ENCODE peak calls at places on chromosomes 3 and 15, in ten cellular contexts. J, R, W, G, D, X, U, F, Y and N are unnamed samples.
A peak's percentile ranks its signal among the peaks of the same experiment; 100 is the strongest.

GRCh38 chr3:17023006-17023664 is 138.4 kb downstream of the PLCL2 start:
- DNase-seq in J (no peak), R (no peak), W (no peak), G (no peak), D (no peak), X (no peak), U (no peak), F (no peak), Y (no peak), N (no peak)

GRCh38 chr3:16665282-16665741 is 60.1 kb upstream of the DAZL start:
- DNase-seq in J (no peak), R (no peak), W (no peak), G (no peak), D (peak; percentile 43), X (peak; percentile 14), U (no peak), F (no peak), Y (peak; percentile 64), N (no peak)

GRCh38 chr15:69704229-69704628 is 251.6 kb downstream of the RPLP1 start:
- DNase-seq in J (no peak), R (no peak), W (no peak), G (no peak), D (no peak), X (no peak), U (no peak), F (no peak), Y (no peak), N (no peak)

GRCh38 chr3:23314981-23315805 is 112.1 kb downstream of the UBE2E2 start:
- DNase-seq in J (no peak), R (no peak), W (no peak), G (no peak), D (no peak), X (peak; percentile 59), U (no peak), F (no peak), Y (no peak), N (no peak)

GRCh38 chr3:67524046-67524445 is 130.4 kb downstream of the SUCLG2 start:
- DNase-seq in J (no peak), R (no peak), W (no peak), G (no peak), D (no peak), X (no peak), U (no peak), F (no peak), Y (no peak), N (no peak)

GRCh38 chr3:194632983-194633348 is 253 bp downstream of the TMEM44 start:
- DNase-seq in J (no peak), R (peak; percentile 9), W (no peak), G (peak; percentile 18), D (no peak), X (no peak), U (no peak), F (no peak), Y (peak; percentile 33), N (peak; percentile 33)

GRCh38 chr3:72380711-72381508 is 467.3 kb downstream of the SHQ1 start:
- DNase-seq in J (no peak), R (peak; percentile 35), W (no peak), G (no peak), D (no peak), X (no peak), U (no peak), F (no peak), Y (no peak), N (no peak)

GRCh38 chr3:40191850-40192448 is 117.6 kb upstream of the EIF1B start:
- DNase-seq in J (peak; percentile 54), R (peak; percentile 55), W (peak; percentile 49), G (peak; percentile 50), D (peak; percentile 40), X (peak; percentile 46), U (no peak), F (no peak), Y (peak; percentile 54), N (peak; percentile 41)

GRCh38 chr3:32217339-32217738 is 21.1 kb upstream of the CMTM8 start:
- DNase-seq in J (no peak), R (no peak), W (no peak), G (no peak), D (no peak), X (no peak), U (no peak), F (no peak), Y (no peak), N (no peak)

GRCh38 chr3:130997291-130997690 is 29.3 kb downstream of the ASTE1 start:
- DNase-seq in J (no peak), R (peak; percentile 35), W (no peak), G (no peak), D (no peak), X (no peak), U (no peak), F (peak; percentile 31), Y (no peak), N (no peak)

GRCh38 chr3:54965746-54966145 is 37.9 kb upstream of the LRTM1 start:
- DNase-seq in J (no peak), R (no peak), W (no peak), G (no peak), D (no peak), X (peak; percentile 57), U (no peak), F (peak; percentile 50), Y (no peak), N (no peak)

GRCh38 chr3:8301977-8302589 is 199.5 kb upstream of the LMCD1 start:
- DNase-seq in J (no peak), R (peak; percentile 13), W (no peak), G (peak; percentile 32), D (peak; percentile 35), X (peak; percentile 59), U (peak; percentile 0), F (peak; percentile 44), Y (no peak), N (no peak)

GRCh38 chr3:53881691-53882593 is at the start of gene ACTR8:
- DNase-seq in J (peak; percentile 81), R (peak; percentile 85), W (peak; percentile 83), G (peak; percentile 82), D (peak; percentile 58), X (peak; percentile 77), U (peak; percentile 48), F (no peak), Y (peak; percentile 89), N (peak; percentile 89)

GRCh38 chr15:76942331-76942730 is 10.8 kb downstream of the RCN2 start:
- DNase-seq in J (no peak), R (no peak), W (no peak), G (no peak), D (no peak), X (no peak), U (no peak), F (no peak), Y (no peak), N (no peak)

GRCh38 chr3:197239857-197240256 is 58.6 kb downstream of the DLG1 start:
- DNase-seq in J (no peak), R (no peak), W (no peak), G (no peak), D (no peak), X (no peak), U (no peak), F (no peak), Y (no peak), N (no peak)

GRCh38 chr15:93722165-93722564 is 509.2 kb upstream of the MCTP2 start:
- DNase-seq in J (no peak), R (no peak), W (no peak), G (no peak), D (no peak), X (no peak), U (no peak), F (no peak), Y (no peak), N (no peak)

GRCh38 chr3:50519471-50520089 is 16.1 kb upstream of the CACNA2D2 start:
- DNase-seq in J (no peak), R (peak; percentile 59), W (peak; percentile 68), G (peak; percentile 61), D (peak; percentile 60), X (peak; percentile 14), U (peak; percentile 1), F (no peak), Y (peak; percentile 75), N (peak; percentile 45)

GRCh38 chr3:69086133-69086722 is 1.5 kb downstream of the ARL6IP5 start:
- DNase-seq in J (peak; percentile 77), R (peak; percentile 77), W (no peak), G (no peak), D (peak; percentile 72), X (peak; percentile 94), U (no peak), F (peak; percentile 62), Y (peak; percentile 94), N (peak; percentile 88)

GRCh38 chr3:184562146-184562861 is 719 bp downstream of the EPHB3 start:
- DNase-seq in J (no peak), R (no peak), W (no peak), G (no peak), D (no peak), X (no peak), U (no peak), F (no peak), Y (no peak), N (no peak)

GRCh38 chr3:178709047-178709446 is 172.8 kb downstream of the KCNMB2 start:
- DNase-seq in J (no peak), R (no peak), W (no peak), G (no peak), D (no peak), X (no peak), U (no peak), F (no peak), Y (no peak), N (no peak)

GRCh38 chr3:19149388-19149787 is 1.1 kb downstream of the KCNH8 start:
- DNase-seq in J (no peak), R (peak; percentile 7), W (no peak), G (peak; percentile 63), D (no peak), X (peak; percentile 1), U (no peak), F (no peak), Y (peak; percentile 49), N (no peak)

GRCh38 chr3:100928638-100929428 is 64.4 kb downstream of the ABI3BP start:
- DNase-seq in J (no peak), R (no peak), W (no peak), G (no peak), D (no peak), X (peak; percentile 96), U (no peak), F (peak; percentile 88), Y (no peak), N (no peak)

GRCh38 chr3:167066977-167067843 is 312.9 kb downstream of the ZBBX start:
- DNase-seq in J (no peak), R (no peak), W (no peak), G (no peak), D (no peak), X (no peak), U (no peak), F (no peak), Y (no peak), N (no peak)

GRCh38 chr15:48147358-48147757 is 26.6 kb downstream of the SLC24A5 start:
- DNase-seq in J (no peak), R (no peak), W (no peak), G (no peak), D (no peak), X (no peak), U (no peak), F (no peak), Y (no peak), N (no peak)

GRCh38 chr15:96354731-96355560 is 24.4 kb downstream of the NR2F2 start:
- DNase-seq in J (no peak), R (peak; percentile 79), W (no peak), G (no peak), D (no peak), X (peak; percentile 84), U (no peak), F (peak; percentile 61), Y (no peak), N (no peak)